ENCODE peak calls at places on chromosomes 16 and 17, in seven cellular contexts. One of them, this sample, is unnamed.

GRCh38 chr17:43766413-43767052 is 7.9 kb upstream of the SOST start:
- DNase-seq in foreskin fibroblast: peak
- DNase-seq in choroid plexus epithelial cell: peak
- DNase-seq in fibroblast of lung: peak
- DNase-seq in astrocyte of the spinal cord: peak
- DNase-seq in CD8-positive, alpha-beta T cell: no peak
- DNase-seq in cardiac muscle cell: peak
- DNase-seq in this sample: peak

GRCh38 chr16:89898201-89898967 is 20.3 kb upstream of the MC1R start:
- DNase-seq in foreskin fibroblast: no peak
- DNase-seq in choroid plexus epithelial cell: no peak
- DNase-seq in fibroblast of lung: no peak
- DNase-seq in astrocyte of the spinal cord: no peak
- DNase-seq in CD8-positive, alpha-beta T cell: no peak
- DNase-seq in cardiac muscle cell: no peak
- DNase-seq in this sample: no peak

GRCh38 chr17:80284631-80285030 is 24.0 kb downstream of the RNF213 start:
- DNase-seq in foreskin fibroblast: no peak
- DNase-seq in choroid plexus epithelial cell: no peak
- DNase-seq in fibroblast of lung: no peak
- DNase-seq in astrocyte of the spinal cord: no peak
- DNase-seq in CD8-positive, alpha-beta T cell: no peak
- DNase-seq in cardiac muscle cell: no peak
- DNase-seq in this sample: no peak

GRCh38 chr16:13234999-13235398 is 333.6 kb downstream of the SHISA9 start:
- DNase-seq in foreskin fibroblast: no peak
- DNase-seq in choroid plexus epithelial cell: no peak
- DNase-seq in fibroblast of lung: no peak
- DNase-seq in astrocyte of the spinal cord: no peak
- DNase-seq in CD8-positive, alpha-beta T cell: no peak
- DNase-seq in cardiac muscle cell: no peak
- DNase-seq in this sample: no peak

GRCh38 chr17:35051183-35051578 is 12.3 kb downstream of the RFFL start:
- DNase-seq in foreskin fibroblast: no peak
- DNase-seq in choroid plexus epithelial cell: peak
- DNase-seq in fibroblast of lung: no peak
- DNase-seq in astrocyte of the spinal cord: no peak
- DNase-seq in CD8-positive, alpha-beta T cell: peak
- DNase-seq in cardiac muscle cell: peak
- DNase-seq in this sample: peak

GRCh38 chr16:68272501-68273209 is 8.3 kb downstream of the SLC7A6 start:
- DNase-seq in foreskin fibroblast: no peak
- DNase-seq in choroid plexus epithelial cell: no peak
- DNase-seq in fibroblast of lung: no peak
- DNase-seq in astrocyte of the spinal cord: no peak
- DNase-seq in CD8-positive, alpha-beta T cell: peak
- DNase-seq in cardiac muscle cell: no peak
- DNase-seq in this sample: no peak

GRCh38 chr17:51840688-51841087 is 317.8 kb downstream of the CA10 start:
- DNase-seq in foreskin fibroblast: no peak
- DNase-seq in choroid plexus epithelial cell: no peak
- DNase-seq in fibroblast of lung: no peak
- DNase-seq in astrocyte of the spinal cord: no peak
- DNase-seq in CD8-positive, alpha-beta T cell: no peak
- DNase-seq in cardiac muscle cell: no peak
- DNase-seq in this sample: no peak

GRCh38 chr17:81885869-81886548 is 5.4 kb downstream of the ALYREF start:
- DNase-seq in foreskin fibroblast: peak
- DNase-seq in choroid plexus epithelial cell: no peak
- DNase-seq in fibroblast of lung: peak
- DNase-seq in astrocyte of the spinal cord: no peak
- DNase-seq in CD8-positive, alpha-beta T cell: no peak
- DNase-seq in cardiac muscle cell: no peak
- DNase-seq in this sample: peak

GRCh38 chr17:14150604-14151003 is 81.3 kb downstream of the COX10 start:
- DNase-seq in foreskin fibroblast: no peak
- DNase-seq in choroid plexus epithelial cell: no peak
- DNase-seq in fibroblast of lung: no peak
- DNase-seq in astrocyte of the spinal cord: no peak
- DNase-seq in CD8-positive, alpha-beta T cell: no peak
- DNase-seq in cardiac muscle cell: no peak
- DNase-seq in this sample: no peak

GRCh38 chr16:53967172-53967571 is 263.2 kb downstream of the FTO start:
- DNase-seq in foreskin fibroblast: no peak
- DNase-seq in choroid plexus epithelial cell: no peak
- DNase-seq in fibroblast of lung: no peak
- DNase-seq in astrocyte of the spinal cord: no peak
- DNase-seq in CD8-positive, alpha-beta T cell: no peak
- DNase-seq in cardiac muscle cell: no peak
- DNase-seq in this sample: no peak

GRCh38 chr16:72809446-72809845 is 238.5 kb downstream of the ZFHX3 start:
- DNase-seq in foreskin fibroblast: no peak
- DNase-seq in choroid plexus epithelial cell: no peak
- DNase-seq in fibroblast of lung: no peak
- DNase-seq in astrocyte of the spinal cord: no peak
- DNase-seq in CD8-positive, alpha-beta T cell: no peak
- DNase-seq in cardiac muscle cell: no peak
- DNase-seq in this sample: no peak

GRCh38 chr17:8109669-8110455 is 8.5 kb downstream of the ALOXE3 start:
- DNase-seq in foreskin fibroblast: no peak
- DNase-seq in choroid plexus epithelial cell: no peak
- DNase-seq in fibroblast of lung: peak
- DNase-seq in astrocyte of the spinal cord: no peak
- DNase-seq in CD8-positive, alpha-beta T cell: peak
- DNase-seq in cardiac muscle cell: peak
- DNase-seq in this sample: peak

GRCh38 chr17:73635101-73635767 is 9.0 kb downstream of the SDK2 start:
- DNase-seq in foreskin fibroblast: no peak
- DNase-seq in choroid plexus epithelial cell: no peak
- DNase-seq in fibroblast of lung: no peak
- DNase-seq in astrocyte of the spinal cord: no peak
- DNase-seq in CD8-positive, alpha-beta T cell: no peak
- DNase-seq in cardiac muscle cell: no peak
- DNase-seq in this sample: no peak

GRCh38 chr17:56595831-56596740 is 2.6 kb downstream of the NOG start:
- DNase-seq in foreskin fibroblast: no peak
- DNase-seq in choroid plexus epithelial cell: no peak
- DNase-seq in fibroblast of lung: no peak
- DNase-seq in astrocyte of the spinal cord: no peak
- DNase-seq in CD8-positive, alpha-beta T cell: no peak
- DNase-seq in cardiac muscle cell: no peak
- DNase-seq in this sample: no peak

GRCh38 chr17:41784207-41784744 is 2.2 kb downstream of the JUP start:
- DNase-seq in foreskin fibroblast: no peak
- DNase-seq in choroid plexus epithelial cell: peak
- DNase-seq in fibroblast of lung: peak
- DNase-seq in astrocyte of the spinal cord: no peak
- DNase-seq in CD8-positive, alpha-beta T cell: no peak
- DNase-seq in cardiac muscle cell: peak
- DNase-seq in this sample: peak

GRCh38 chr17:29565643-29566472 is 979 bp downstream of the ABHD15 start:
- DNase-seq in foreskin fibroblast: no peak
- DNase-seq in choroid plexus epithelial cell: no peak
- DNase-seq in fibroblast of lung: no peak
- DNase-seq in astrocyte of the spinal cord: no peak
- DNase-seq in CD8-positive, alpha-beta T cell: peak
- DNase-seq in cardiac muscle cell: no peak
- DNase-seq in this sample: no peak

GRCh38 chr16:4924593-4925378 is 12.2 kb downstream of the PPL start:
- DNase-seq in foreskin fibroblast: no peak
- DNase-seq in choroid plexus epithelial cell: no peak
- DNase-seq in fibroblast of lung: no peak
- DNase-seq in astrocyte of the spinal cord: no peak
- DNase-seq in CD8-positive, alpha-beta T cell: no peak
- DNase-seq in cardiac muscle cell: no peak
- DNase-seq in this sample: no peak

GRCh38 chr16:383326-384020 is 1.7 kb upstream of the PGAP6 start:
- DNase-seq in foreskin fibroblast: no peak
- DNase-seq in choroid plexus epithelial cell: no peak
- DNase-seq in fibroblast of lung: no peak
- DNase-seq in astrocyte of the spinal cord: no peak
- DNase-seq in CD8-positive, alpha-beta T cell: no peak
- DNase-seq in cardiac muscle cell: no peak
- DNase-seq in this sample: no peak

GRCh38 chr16:59047114-59047513 is 313.0 kb upstream of the GOT2 start:
- DNase-seq in foreskin fibroblast: no peak
- DNase-seq in choroid plexus epithelial cell: peak
- DNase-seq in fibroblast of lung: no peak
- DNase-seq in astrocyte of the spinal cord: no peak
- DNase-seq in CD8-positive, alpha-beta T cell: no peak
- DNase-seq in cardiac muscle cell: no peak
- DNase-seq in this sample: no peak

GRCh38 chr17:48642059-48642842 is 16.1 kb upstream of the HOXB9 start:
- DNase-seq in foreskin fibroblast: no peak
- DNase-seq in choroid plexus epithelial cell: no peak
- DNase-seq in fibroblast of lung: no peak
- DNase-seq in astrocyte of the spinal cord: peak
- DNase-seq in CD8-positive, alpha-beta T cell: no peak
- DNase-seq in cardiac muscle cell: no peak
- DNase-seq in this sample: no peak

GRCh38 chr17:173064-173911 is 8.2 kb downstream of the DOC2B start:
- DNase-seq in foreskin fibroblast: no peak
- DNase-seq in choroid plexus epithelial cell: no peak
- DNase-seq in fibroblast of lung: no peak
- DNase-seq in astrocyte of the spinal cord: no peak
- DNase-seq in CD8-positive, alpha-beta T cell: no peak
- DNase-seq in cardiac muscle cell: no peak
- DNase-seq in this sample: no peak

GRCh38 chr17:177155-177554 is 4.3 kb downstream of the DOC2B start:
- DNase-seq in foreskin fibroblast: no peak
- DNase-seq in choroid plexus epithelial cell: no peak
- DNase-seq in fibroblast of lung: no peak
- DNase-seq in astrocyte of the spinal cord: no peak
- DNase-seq in CD8-positive, alpha-beta T cell: no peak
- DNase-seq in cardiac muscle cell: no peak
- DNase-seq in this sample: no peak

GRCh38 chr17:170130-170654 is 11.3 kb downstream of the DOC2B start:
- DNase-seq in foreskin fibroblast: no peak
- DNase-seq in choroid plexus epithelial cell: no peak
- DNase-seq in fibroblast of lung: no peak
- DNase-seq in astrocyte of the spinal cord: no peak
- DNase-seq in CD8-positive, alpha-beta T cell: no peak
- DNase-seq in cardiac muscle cell: no peak
- DNase-seq in this sample: no peak

GRCh38 chr17:172401-172800 is 9.0 kb downstream of the DOC2B start:
- DNase-seq in foreskin fibroblast: no peak
- DNase-seq in choroid plexus epithelial cell: no peak
- DNase-seq in fibroblast of lung: no peak
- DNase-seq in astrocyte of the spinal cord: no peak
- DNase-seq in CD8-positive, alpha-beta T cell: no peak
- DNase-seq in cardiac muscle cell: no peak
- DNase-seq in this sample: no peak

GRCh38 chr17:171871-172270 is 9.6 kb downstream of the DOC2B start:
- DNase-seq in foreskin fibroblast: no peak
- DNase-seq in choroid plexus epithelial cell: no peak
- DNase-seq in fibroblast of lung: no peak
- DNase-seq in astrocyte of the spinal cord: no peak
- DNase-seq in CD8-positive, alpha-beta T cell: no peak
- DNase-seq in cardiac muscle cell: no peak
- DNase-seq in this sample: no peak
- TF ChIP-seq CTCF in foreskin fibroblast: no peak
- TF ChIP-seq CTCF in choroid plexus epithelial cell: no peak
- TF ChIP-seq CTCF in fibroblast of lung: no peak
- TF ChIP-seq CTCF in astrocyte of the spinal cord: no peak
- TF ChIP-seq CTCF in CD8-positive, alpha-beta T cell: no peak
- TF ChIP-seq CTCF in cardiac muscle cell: no peak
- TF ChIP-seq CTCF in this sample: no peak

GRCh38 chr17:40610359-40610758 is 37.3 kb downstream of the SMARCE1 start:
- DNase-seq in foreskin fibroblast: no peak
- DNase-seq in choroid plexus epithelial cell: no peak
- DNase-seq in fibroblast of lung: no peak
- DNase-seq in astrocyte of the spinal cord: no peak
- DNase-seq in CD8-positive, alpha-beta T cell: no peak
- DNase-seq in cardiac muscle cell: no peak
- DNase-seq in this sample: peak

GRCh38 chr17:40607641-40608040 is 40.0 kb downstream of the SMARCE1 start:
- DNase-seq in foreskin fibroblast: no peak
- DNase-seq in choroid plexus epithelial cell: no peak
- DNase-seq in fibroblast of lung: no peak
- DNase-seq in astrocyte of the spinal cord: no peak
- DNase-seq in CD8-positive, alpha-beta T cell: peak
- DNase-seq in cardiac muscle cell: no peak
- DNase-seq in this sample: no peak

GRCh38 chr17:40606548-40607353 is 40.9 kb downstream of the SMARCE1 start:
- DNase-seq in foreskin fibroblast: no peak
- DNase-seq in choroid plexus epithelial cell: no peak
- DNase-seq in fibroblast of lung: no peak
- DNase-seq in astrocyte of the spinal cord: no peak
- DNase-seq in CD8-positive, alpha-beta T cell: no peak
- DNase-seq in cardiac muscle cell: no peak
- DNase-seq in this sample: no peak

GRCh38 chr17:40605301-40605700 is 40.0 kb upstream of the CCR7 start:
- DNase-seq in foreskin fibroblast: no peak
- DNase-seq in choroid plexus epithelial cell: no peak
- DNase-seq in fibroblast of lung: no peak
- DNase-seq in astrocyte of the spinal cord: no peak
- DNase-seq in CD8-positive, alpha-beta T cell: peak
- DNase-seq in cardiac muscle cell: no peak
- DNase-seq in this sample: no peak

DNA sequence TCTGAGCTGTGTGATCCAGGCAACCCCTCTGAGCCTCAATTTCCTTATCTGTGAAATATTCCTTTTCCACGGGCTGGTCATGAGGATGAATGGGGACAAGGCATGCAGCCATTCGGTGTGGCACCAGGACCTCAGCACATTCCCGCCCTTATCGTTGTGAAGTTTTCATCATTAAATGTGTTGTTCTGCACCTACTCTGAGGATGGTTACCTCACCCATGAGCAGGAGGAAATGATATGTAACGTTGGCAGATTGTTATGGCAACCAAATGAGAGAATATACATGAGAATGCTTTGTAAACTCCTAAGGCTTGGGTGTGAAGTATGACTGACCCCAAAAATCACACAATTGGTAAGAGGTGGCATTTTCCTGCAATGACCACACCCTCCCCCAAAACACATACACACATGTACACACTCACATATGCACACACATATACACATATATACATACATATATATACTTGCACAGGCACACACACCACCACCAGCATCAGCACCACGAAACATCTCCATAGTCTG is 39.5 kb downstream of the SMARCE1 start:
- DNase-seq in foreskin fibroblast: no peak
- DNase-seq in choroid plexus epithelial cell: no peak
- DNase-seq in fibroblast of lung: no peak
- DNase-seq in astrocyte of the spinal cord: no peak
- DNase-seq in CD8-positive, alpha-beta T cell: no peak
- DNase-seq in cardiac muscle cell: no peak
- DNase-seq in this sample: no peak
- H3K4me3 ChIP-seq in foreskin fibroblast: no peak
- H3K4me3 ChIP-seq in choroid plexus epithelial cell: no peak
- H3K4me3 ChIP-seq in fibroblast of lung: no peak
- H3K4me3 ChIP-seq in astrocyte of the spinal cord: no peak
- H3K4me3 ChIP-seq in CD8-positive, alpha-beta T cell: peak
- H3K4me3 ChIP-seq in cardiac muscle cell: no peak
- H3K4me3 ChIP-seq in this sample: no peak

GRCh38 chr16:24758373-24758772 is 28.9 kb downstream of the TNRC6A start:
- DNase-seq in foreskin fibroblast: no peak
- DNase-seq in choroid plexus epithelial cell: peak
- DNase-seq in fibroblast of lung: peak
- DNase-seq in astrocyte of the spinal cord: peak
- DNase-seq in CD8-positive, alpha-beta T cell: no peak
- DNase-seq in cardiac muscle cell: peak
- DNase-seq in this sample: no peak
- TF ChIP-seq CTCF in foreskin fibroblast: no peak
- TF ChIP-seq CTCF in choroid plexus epithelial cell: no peak
- TF ChIP-seq CTCF in fibroblast of lung: no peak
- TF ChIP-seq CTCF in astrocyte of the spinal cord: no peak
- TF ChIP-seq CTCF in CD8-positive, alpha-beta T cell: no peak
- TF ChIP-seq CTCF in cardiac muscle cell: no peak
- TF ChIP-seq CTCF in this sample: no peak

GRCh38 chr17:69539781-69540319 is 125.4 kb downstream of the MAP2K6 start:
- DNase-seq in foreskin fibroblast: peak
- DNase-seq in choroid plexus epithelial cell: peak
- DNase-seq in fibroblast of lung: peak
- DNase-seq in astrocyte of the spinal cord: peak
- DNase-seq in CD8-positive, alpha-beta T cell: no peak
- DNase-seq in cardiac muscle cell: peak
- DNase-seq in this sample: peak
- H3K4me3 ChIP-seq in foreskin fibroblast: no peak
- H3K4me3 ChIP-seq in choroid plexus epithelial cell: no peak
- H3K4me3 ChIP-seq in fibroblast of lung: no peak
- H3K4me3 ChIP-seq in astrocyte of the spinal cord: no peak
- H3K4me3 ChIP-seq in CD8-positive, alpha-beta T cell: no peak
- H3K4me3 ChIP-seq in cardiac muscle cell: no peak
- H3K4me3 ChIP-seq in this sample: no peak